ENCODE peak calls at places on chromosomes 5 and 9, in nine cellular contexts. M is hippocampal formation; L is neural progenitor cell; B is stimulated activated CD8-positive, alpha-beta memory T cell treated with anti-CD3 and anti-CD28 coated beads, Interleukin-15, amount 100 ng/mL, for 24 hours; R is G401; F is germinal center; J is NCI-H345; T is tibial nerve; E is HCT116. C is an unnamed sample.

GRCh38 chr9:91182429-91182828 is 179.3 kb downstream of the AUH start:
- DNase-seq in B (no peak), J (no peak), R (no peak), T (no peak), F (no peak), E (no peak), L (no peak), M (no peak), C (peak; percentile 26)

GRCh38 chr9:4689013-4689412 is 9.6 kb downstream of the CDC37L1 start:
- DNase-seq in J (no peak), M (no peak), R (peak; percentile 32), F (no peak), B (no peak), T (no peak), E (no peak), L (no peak), C (no peak)

GRCh38 chr5:170603578-170604565 is 100.1 kb downstream of the KCNIP1 start:
- DNase-seq in E (peak; percentile 22), M (no peak), L (peak; percentile 90), T (peak; percentile 29), J (peak; percentile 63), R (peak; percentile 36), F (peak; percentile 75), B (peak; percentile 26), C (no peak)

GRCh38 chr5:17146280-17146841 is 71.1 kb upstream of the BASP1 start:
- DNase-seq in E (no peak), J (no peak), L (no peak), M (no peak), B (no peak), T (no peak), F (no peak), R (no peak), C (no peak)

GRCh38 chr9:69542942-69543704 is 129.0 kb downstream of the APBA1 start:
- DNase-seq in B (no peak), M (peak; percentile 47), J (peak; percentile 62), T (no peak), E (no peak), F (no peak), R (peak; percentile 35), L (peak; percentile 93), C (no peak)

GRCh38 chr5:31119938-31120641 is 73.4 kb upstream of the CDH6 start:
- DNase-seq in L (peak; percentile 76), T (no peak), B (no peak), F (no peak), J (no peak), R (no peak), M (no peak), E (no peak), C (no peak)

GRCh38 chr9:98778711-98779530 is 17.4 kb downstream of the ANKS6 start:
- DNase-seq in J (no peak), M (no peak), F (no peak), E (no peak), L (no peak), B (no peak), T (no peak), R (no peak), C (no peak)

GRCh38 chr5:138773215-138773614 is 20.0 kb downstream of the CTNNA1 start:
- DNase-seq in E (no peak), R (no peak), T (no peak), J (no peak), L (no peak), M (no peak), B (no peak), F (no peak), C (no peak)

GRCh38 chr9:109101810-109102209 is 17.9 kb downstream of the TMEM245 start:
- DNase-seq in B (no peak), F (no peak), E (peak; percentile 27), T (no peak), L (no peak), J (no peak), R (no peak), M (no peak), C (no peak)

GRCh38 chr9:124743686-124744348 is 27.3 kb downstream of the NR6A1 start:
- DNase-seq in R (no peak), F (no peak), M (no peak), J (no peak), T (no peak), B (no peak), E (no peak), L (no peak), C (no peak)

GRCh38 chr9:76835571-76836283 is 70.2 kb downstream of the PRUNE2 start:
- DNase-seq in E (no peak), M (no peak), L (no peak), B (no peak), F (no peak), T (no peak), R (peak; percentile 18), J (no peak), C (no peak)

GRCh38 chr9:137306546-137307254 is 4.6 kb upstream of the NRARP start:
- DNase-seq in B (no peak), F (no peak), E (no peak), R (no peak), T (no peak), M (no peak), L (no peak), J (no peak), C (peak; percentile 79)

C was measured in suprapubic skin.